ENCODE peak calls at places on chromosomes 6 and 20, in four cellular contexts. Z is EL, W is NCI-H460, R is GM20000. F is an unnamed sample.

GRCh38 chr20:37209661-37210314 is 30.4 kb upstream of the MROH8 start:
- DNase-seq in Z (no peak), R (no peak), W (no peak), F (no peak)

GRCh38 chr6:110689275-110689935 is 125.9 kb downstream of the CDK19 start:
- DNase-seq in Z (no peak), W (no peak), R (no peak), F (no peak)

GRCh38 chr6:158752613-158753012 is 66.6 kb downstream of the EZR start:
- DNase-seq in W (no peak), Z (no peak), R (no peak), F (peak)

GRCh38 chr20:32079655-32080109 is 27.6 kb downstream of the HCK start:
- DNase-seq in W (no peak), R (no peak), Z (no peak), F (no peak)

GRCh38 chr6:109406196-109406595 is 23.9 kb upstream of the CD164 start:
- DNase-seq in R (no peak), W (no peak), Z (no peak), F (no peak)

GRCh38 chr6:71043902-71044301 is 87.0 kb upstream of the B3GAT2 start:
- DNase-seq in W (no peak), Z (peak), R (no peak), F (peak)

GRCh38 chr6:37916149-37916548 is 96.6 kb downstream of the ZFAND3 start:
- DNase-seq in R (no peak), W (no peak), Z (no peak), F (no peak)

GRCh38 chr6:43074847-43075741 is 1.0 kb upstream of the PTK7 start:
- DNase-seq in R (no peak), W (no peak), Z (peak), F (no peak)

GRCh38 chr6:162151050-162151658 is 576.4 kb downstream of the PRKN start:
- DNase-seq in W (no peak), Z (no peak), R (no peak), F (no peak)

GRCh38 chr6:14641401-14641800 is 523.8 kb downstream of the CD83 start:
- DNase-seq in Z (no peak), R (no peak), W (no peak), F (no peak)

GRCh38 chr20:21396045-21396893 is 1.1 kb downstream of the NKX2-4 start:
- DNase-seq in Z (no peak), W (no peak), R (peak), F (no peak)

GRCh38 chr6:147001621-147002020 is 202.6 kb upstream of the STXBP5 start:
- DNase-seq in W (no peak), R (no peak), Z (no peak), F (no peak)

F was measured in NAMALWA.